ENCODE peak calls at places on chromosomes 13 and 19, in five cellular contexts. S is A549, R is K562, G is HepG2, Z is endothelial cell of umbilical vein. V is an unnamed sample.

GRCh38 chr19:35042056-35042730 is 672 bp downstream of the HPN start:
- DNase-seq in S (no peak), R (no peak), G (peak; percentile 89), Z (no peak), V (no peak)

GRCh38 chr13:48562296-48563066 is 29.6 kb upstream of the RCBTB2 start:
- DNase-seq in S (no peak), R (no peak), G (no peak), Z (no peak), V (peak; percentile 78)

GRCh38 chr13:30293995-30294394 is 13.4 kb downstream of the KATNAL1 start:
- DNase-seq in S (no peak), R (no peak), G (no peak), Z (no peak), V (no peak)

GRCh38 chr19:47703301-47703700 is 9.9 kb upstream of the EHD2 start:
- DNase-seq in S (no peak), R (no peak), G (no peak), Z (no peak), V (no peak)

GRCh38 chr13:46640843-46641242 is 87.9 kb downstream of the LRCH1 start:
- DNase-seq in S (no peak), R (no peak), G (no peak), Z (peak; percentile 24), V (peak; percentile 45)

GRCh38 chr19:8127311-8127710 is 22.1 kb downstream of the FBN3 start:
- DNase-seq in S (no peak), R (no peak), G (no peak), Z (no peak), V (no peak)

GRCh38 chr13:64347662-64348061 is 2882.5 kb downstream of the PCDH9 start:
- DNase-seq in S (no peak), R (no peak), G (no peak), Z (no peak), V (no peak)

GRCh38 chr13:79541426-79542049 is 60.6 kb downstream of the NDFIP2 start:
- DNase-seq in S (peak; percentile 9), R (peak; percentile 20), G (peak; percentile 62), Z (peak; percentile 79), V (peak; percentile 78)

GRCh38 chr19:31627824-31628223 is 278.6 kb upstream of the TSHZ3 start:
- DNase-seq in S (no peak), R (no peak), G (no peak), Z (no peak), V (no peak)

GRCh38 chr13:23348270-23349126 is 85.0 kb downstream of the SACS start:
- DNase-seq in S (no peak), R (no peak), G (no peak), Z (no peak), V (no peak)

GRCh38 chr13:34435338-34435737 is 506.7 kb upstream of the NBEA start:
- DNase-seq in S (no peak), R (no peak), G (no peak), Z (peak; percentile 48), V (peak; percentile 12)

GRCh38 chr13:31119966-31120733 is 41.6 kb downstream of the HSPH1 start:
- DNase-seq in S (no peak), R (no peak), G (no peak), Z (no peak), V (no peak)

GRCh38 chr19:45484273-45484945 is 12.4 kb downstream of the RTN2 start:
- DNase-seq in S (no peak), R (no peak), G (peak; percentile 57), Z (no peak), V (no peak)

GRCh38 chr13:19605161-19605955 is 28.1 kb upstream of the MPHOSPH8 start:
- DNase-seq in S (no peak), R (no peak), G (no peak), Z (no peak), V (no peak)

GRCh38 chr19:4969772-4970531 is 1.0 kb downstream of the KDM4B start:
- DNase-seq in S (no peak), R (no peak), G (no peak), Z (peak; percentile 17), V (peak; percentile 59)
- H3K4me3 ChIP-seq in S (peak overlapping the region; percentile 99), R (peak overlapping the region; percentile 61), G (peak overlapping the region; percentile 93), Z (peak overlapping the region; percentile 45), V (peak overlapping the region; percentile 64)

GRCh38 chr13:90414691-90415596 is 932.5 kb upstream of the MIR17HG start:
- DNase-seq in S (peak; percentile 18), R (no peak), G (no peak), Z (peak; percentile 66), V (peak; percentile 12)
- TF ChIP-seq MYC in S (no peak), R (no peak), G (no peak), Z (no peak), V (no peak)

GRCh38 chr13:40799508-40799907 is 10.1 kb downstream of the SLC25A15 start:
- DNase-seq in S (no peak), R (no peak), G (no peak), Z (no peak), V (no peak)

GRCh38 chr13:40800559-40800958 is 11.1 kb downstream of the SLC25A15 start:
- DNase-seq in S (no peak), R (no peak), G (no peak), Z (no peak), V (no peak)

GRCh38 chr13:40796649-40797048 is 7.2 kb downstream of the SLC25A15 start:
- DNase-seq in S (no peak), R (no peak), G (no peak), Z (no peak), V (no peak)

GRCh38 chr13:40801255-40802217 is 12.1 kb downstream of the SLC25A15 start:
- DNase-seq in S (no peak), R (no peak), G (peak; percentile 73), Z (no peak), V (no peak)

GRCh38 chr13:40798380-40798779 is 9.0 kb downstream of the SLC25A15 start:
- DNase-seq in S (no peak), R (no peak), G (no peak), Z (no peak), V (peak; percentile 70)
- H3K4me3 ChIP-seq in S (no peak overlapping the region), R (no peak overlapping the region), G (no peak overlapping the region), Z (no peak overlapping the region), V (no peak overlapping the region)

GRCh38 chr19:2492870-2493269 is 16.9 kb downstream of the GADD45B start:
- DNase-seq in S (no peak), R (no peak), G (no peak), Z (no peak), V (no peak)

GRCh38 chr19:2495651-2496316 is 19.9 kb downstream of the GADD45B start:
- DNase-seq in S (no peak), R (no peak), G (no peak), Z (no peak), V (no peak)

GRCh38 chr19:2495130-2495641 is 19.3 kb downstream of the GADD45B start:
- DNase-seq in S (peak; percentile 72), R (no peak), G (no peak), Z (peak; percentile 57), V (no peak)

GRCh38 chr19:2494084-2494446 is 18.1 kb downstream of the GADD45B start:
- DNase-seq in S (no peak), R (no peak), G (no peak), Z (no peak), V (peak; percentile 15)

GRCh38 chr19:2494447-2495129 is 18.7 kb downstream of the GADD45B start:
- DNase-seq in S (no peak), R (peak; percentile 91), G (no peak), Z (peak; percentile 57), V (peak; percentile 48)
- TF ChIP-seq MYC in S (no peak), R (no peak), G (no peak), Z (no peak), V (no peak)

DNA sequence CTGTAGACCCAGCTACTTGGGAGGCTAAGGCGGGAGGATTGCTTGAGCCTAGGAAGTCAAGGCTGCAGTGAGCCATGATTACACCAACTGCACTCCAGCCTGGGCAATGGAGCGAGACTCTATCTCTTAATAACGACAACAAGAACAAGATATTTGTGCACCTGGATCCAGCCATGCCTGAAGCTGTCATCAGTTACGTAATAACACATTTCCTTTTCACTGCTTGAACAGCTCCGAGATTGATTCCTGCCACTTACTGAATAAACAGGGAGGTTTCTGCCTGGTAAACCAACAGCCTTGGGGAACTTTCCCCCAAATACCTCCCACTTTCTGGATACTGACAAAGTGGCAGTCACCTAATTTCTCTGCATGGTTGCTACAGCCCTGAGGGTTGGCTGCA is 5.4 kb downstream of the KANK2 start:
- DNase-seq in S (no peak), R (no peak), G (no peak), Z (no peak), V (no peak)
- H3K4me3 ChIP-seq in S (no peak overlapping the region), R (no peak overlapping the region), G (no peak overlapping the region), Z (no peak overlapping the region), V (no peak overlapping the region)

GRCh38 chr19:54114340-54114826 is 1.1 kb downstream of the TFPT start:
- DNase-seq in S (no peak), R (no peak), G (no peak), Z (peak; percentile 31), V (peak; percentile 76)
- TF ChIP-seq MYC in S (no peak), R (no peak), G (no peak), Z (no peak), V (no peak)

DNA sequence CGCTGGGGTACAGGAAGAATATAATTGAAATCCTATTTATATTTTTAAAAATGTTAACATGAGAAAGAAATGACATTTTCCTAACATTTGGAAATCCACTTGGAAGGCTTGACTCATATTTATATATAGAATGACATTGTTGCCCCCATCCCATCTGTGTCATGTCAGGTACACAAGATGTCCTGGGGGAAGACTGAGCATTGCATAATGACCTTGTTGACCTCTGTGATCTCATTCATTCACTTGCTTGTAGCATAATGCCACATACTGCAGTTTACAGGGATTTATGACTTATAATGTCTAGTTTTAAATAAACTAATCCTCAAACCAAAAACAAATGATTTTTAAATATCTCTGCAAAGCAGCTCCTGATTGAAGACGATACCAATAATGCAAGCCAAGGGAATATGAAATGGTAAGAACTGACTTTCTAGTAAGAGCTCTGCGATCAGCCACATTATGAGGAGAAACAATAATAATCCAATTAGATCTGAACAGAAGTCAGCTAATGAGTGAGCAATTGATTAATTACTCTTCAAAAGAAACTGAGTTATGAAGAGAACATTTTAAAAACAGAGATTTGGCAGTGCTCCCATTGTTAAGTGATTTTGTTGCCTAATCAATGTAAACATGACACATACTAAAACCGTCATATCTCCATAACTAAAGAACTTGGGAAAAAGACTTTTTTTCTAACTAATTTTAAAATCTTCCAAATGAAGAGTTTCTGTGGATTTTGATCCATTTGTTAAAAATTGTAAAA is 21.2 kb upstream of the VWA8 start:
- DNase-seq in S (no peak), R (peak; percentile 25), G (no peak), Z (no peak), V (no peak)
- H3K4me3 ChIP-seq in S (no peak overlapping the region), R (no peak overlapping the region), G (no peak overlapping the region), Z (no peak overlapping the region), V (no peak overlapping the region)